ENCODE peak calls at places on chromosome 16, in six cellular contexts. U is neural crest cell, X is NCI-H146, B is AG09309, W is heart right ventricle, T is HT1080. O is an unnamed sample.

GRCh38 chr16:86680137-86680536 is 101.8 kb downstream of the FOXL1 start:
- DNase-seq in U (no peak), X (no peak), B (peak), W (no peak), T (peak), O (no peak)

GRCh38 chr16:68951991-68952877 is 108.9 kb downstream of the TANGO6 start:
- DNase-seq in U (no peak), X (no peak), B (no peak), W (no peak), T (peak), O (no peak)

GRCh38 chr16:57995721-57996405 is 4.6 kb downstream of the ZNF319 start:
- DNase-seq in U (no peak), X (no peak), B (no peak), W (no peak), T (no peak), O (no peak)

GRCh38 chr16:19595043-19595767 is 39.7 kb downstream of the VPS35L start:
- DNase-seq in U (no peak), X (no peak), B (peak), W (peak), T (peak), O (no peak)

GRCh38 chr16:878886-879285 is 78.4 kb upstream of the GNG13 start:
- DNase-seq in U (no peak), X (no peak), B (no peak), W (no peak), T (no peak), O (no peak)

GRCh38 chr16:11141409-11142260 is 114.4 kb downstream of the SOCS1 start:
- DNase-seq in U (no peak), X (no peak), B (no peak), W (no peak), T (no peak), O (no peak)

GRCh38 chr16:2147981-2148671 is at the start of gene RAB26:
- DNase-seq in U (peak), X (peak), B (no peak), W (peak), T (peak), O (peak)

GRCh38 chr16:4659363-4660353 is 33.7 kb upstream of the NUDT16L1 start:
- DNase-seq in U (no peak), X (no peak), B (no peak), W (no peak), T (no peak), O (no peak)

GRCh38 chr16:11597268-11597690 is 10.6 kb upstream of the LITAF start:
- DNase-seq in U (no peak), X (no peak), B (no peak), W (no peak), T (no peak), O (no peak)

GRCh38 chr16:54431041-54431996 is 144.7 kb upstream of the IRX3 start:
- DNase-seq in U (no peak), X (no peak), B (no peak), W (no peak), T (no peak), O (no peak)

GRCh38 chr16:49937886-49938285 is 82.0 kb upstream of the ZNF423 start:
- DNase-seq in U (no peak), X (no peak), B (no peak), W (no peak), T (no peak), O (no peak)

GRCh38 chr16:2501938-2502900 is 11.5 kb upstream of the ATP6V0C start:
- DNase-seq in U (no peak), X (no peak), B (no peak), W (no peak), T (no peak), O (no peak)

GRCh38 chr16:27483624-27484023 is 66.1 kb downstream of the GTF3C1 start:
- DNase-seq in U (no peak), X (no peak), B (no peak), W (no peak), T (no peak), O (no peak)

GRCh38 chr16:54923055-54923473 is 7.6 kb upstream of the IRX5 start:
- DNase-seq in U (no peak), X (no peak), B (no peak), W (no peak), T (no peak), O (no peak)

GRCh38 chr16:8962393-8963009 is 1.2 kb downstream of the USP7 start:
- DNase-seq in U (no peak), X (peak), B (no peak), W (peak), T (no peak), O (no peak)

GRCh38 chr16:2095918-2096582 is 39.6 kb downstream of the PKD1 start:
- DNase-seq in U (no peak), X (no peak), B (no peak), W (no peak), T (no peak), O (no peak)

GRCh38 chr16:89350701-89351380 is 133.3 kb downstream of the ZNF778 start:
- DNase-seq in U (no peak), X (no peak), B (no peak), W (no peak), T (no peak), O (no peak)

GRCh38 chr16:3938843-3939624 is 58.5 kb upstream of the CREBBP start:
- DNase-seq in U (peak), X (peak), B (no peak), W (peak), T (peak), O (no peak)

GRCh38 chr16:2030036-2030435 is 3.3 kb downstream of the NHERF2 start:
- DNase-seq in U (no peak), X (no peak), B (no peak), W (no peak), T (no peak), O (no peak)

GRCh38 chr16:11665071-11665491 is 3.2 kb upstream of the SNN start:
- DNase-seq in U (no peak), X (peak), B (no peak), W (no peak), T (no peak), O (no peak)

GRCh38 chr16:79334127-79334526 is 266.4 kb downstream of the MAF start:
- DNase-seq in U (peak), X (no peak), B (no peak), W (no peak), T (no peak), O (no peak)

GRCh38 chr16:85426806-85427205 is 186.3 kb upstream of the GSE1 start:
- DNase-seq in U (no peak), X (no peak), B (no peak), W (no peak), T (no peak), O (no peak)

GRCh38 chr16:10791048-10791447 is 27.5 kb downstream of the TVP23A start:
- DNase-seq in U (no peak), X (no peak), B (no peak), W (no peak), T (no peak), O (no peak)

GRCh38 chr16:77238593-77238992 is 39.4 kb downstream of the SYCE1L start:
- DNase-seq in U (no peak), X (peak), B (no peak), W (no peak), T (no peak), O (no peak)

GRCh38 chr16:47317465-47318240 is 143.2 kb downstream of the ITFG1 start:
- DNase-seq in U (no peak), X (no peak), B (no peak), W (no peak), T (no peak), O (no peak)

GRCh38 chr16:89150090-89150835 is 21.3 kb upstream of the CDH15 start:
- DNase-seq in U (no peak), X (peak), B (no peak), W (no peak), T (no peak), O (no peak)

GRCh38 chr16:50068550-50068949 is 2.8 kb downstream of the HEATR3 start:
- DNase-seq in U (no peak), X (no peak), B (no peak), W (no peak), T (no peak), O (no peak)

GRCh38 chr16:81873843-81874752 is 95.0 kb downstream of the PLCG2 start:
- DNase-seq in U (peak), X (peak), B (no peak), W (peak), T (peak), O (peak)

GRCh38 chr16:14600164-14600563 is 29.9 kb downstream of the PARN start:
- DNase-seq in U (no peak), X (peak), B (no peak), W (no peak), T (no peak), O (peak)

GRCh38 chr16:76444823-76445222 is 167.6 kb downstream of the CNTNAP4 start:
- DNase-seq in U (no peak), X (no peak), B (no peak), W (no peak), T (no peak), O (no peak)

GRCh38 chr16:55552621-55553020 is 13.9 kb upstream of the CAPNS2 start:
- DNase-seq in U (no peak), X (no peak), B (peak), W (no peak), T (peak), O (no peak)

GRCh38 chr16:54282202-54282922 is 4.2 kb downstream of the IRX3 start:
- DNase-seq in U (peak), X (no peak), B (no peak), W (peak), T (no peak), O (no peak)

GRCh38 chr16:2707368-2708289 is 12.4 kb downstream of the PRSS27 start:
- DNase-seq in U (no peak), X (no peak), B (no peak), W (no peak), T (no peak), O (no peak)

GRCh38 chr16:75195811-75196790 is 10.9 kb downstream of the CTRB2 start:
- DNase-seq in U (no peak), X (no peak), B (no peak), W (no peak), T (no peak), O (no peak)

GRCh38 chr16:66315210-66315825 is 51.2 kb upstream of the CDH5 start:
- DNase-seq in U (peak), X (peak), B (peak), W (peak), T (peak), O (peak)

GRCh38 chr16:30368122-30368791 is 2.0 kb downstream of the TBC1D10B start:
- DNase-seq in U (no peak), X (no peak), B (no peak), W (no peak), T (peak), O (no peak)

GRCh38 chr16:84067640-84068039 is 25.0 kb upstream of the SLC38A8 start:
- DNase-seq in U (no peak), X (no peak), B (no peak), W (no peak), T (no peak), O (no peak)